ENCODE peak calls at places on chromosome 17, in five cellular contexts. D is NT2/D1, I is HAP-1, C is H1, M is heart right ventricle. A is an unnamed sample.

GRCh38 chr17:146983-147761 is 9.8 kb downstream of the SCGB1C2 start:
- DNase-seq in D (no peak), I (no peak), C (peak; percentile 34), M (peak; percentile 4), A (no peak)

GRCh38 chr17:48747445-48748363 is 19.2 kb upstream of the HOXB13 start:
- DNase-seq in D (no peak), I (no peak), C (peak; percentile 64), M (no peak), A (no peak)

GRCh38 chr17:39270923-39271322 is 45.2 kb upstream of the STAC2 start:
- DNase-seq in D (no peak), I (peak; percentile 70), C (no peak), M (no peak), A (peak; percentile 13)

GRCh38 chr17:83195330-83196087 is 116.1 kb downstream of the METRNL start:
- DNase-seq in D (no peak), I (no peak), C (no peak), M (no peak), A (no peak)

GRCh38 chr17:19771971-19772630 is 24.0 kb upstream of the ALDH3A1 start:
- DNase-seq in D (no peak), I (no peak), C (no peak), M (no peak), A (no peak)

GRCh38 chr17:78618264-78619066 is 41.3 kb upstream of the DNAH17 start:
- DNase-seq in D (no peak), I (no peak), C (no peak), M (no peak), A (no peak)

GRCh38 chr17:38459556-38459955 is 31.3 kb downstream of the ARHGAP23 start:
- DNase-seq in D (no peak), I (no peak), C (no peak), M (no peak), A (no peak)

GRCh38 chr17:28497931-28498330 is 8.2 kb upstream of the FOXN1 start:
- DNase-seq in D (no peak), I (no peak), C (peak; percentile 61), M (no peak), A (peak; percentile 59)

GRCh38 chr17:4472281-4472680 is 26.4 kb upstream of the SPNS2 start:
- DNase-seq in D (no peak), I (no peak), C (no peak), M (no peak), A (no peak)

GRCh38 chr17:51926448-51926847 is 232.1 kb downstream of the CA10 start:
- DNase-seq in D (no peak), I (no peak), C (no peak), M (no peak), A (no peak)

GRCh38 chr17:40568074-40568836 is 3.0 kb upstream of the CCR7 start:
- DNase-seq in D (no peak), I (no peak), C (no peak), M (no peak), A (no peak)

GRCh38 chr17:77632619-77633018 is 325.9 kb upstream of the TNRC6C start:
- DNase-seq in D (no peak), I (no peak), C (no peak), M (no peak), A (no peak)

GRCh38 chr17:4513113-4514032 is 14.7 kb downstream of the SPNS2 start:
- DNase-seq in D (no peak), I (no peak), C (no peak), M (no peak), A (peak; percentile 29)

GRCh38 chr17:661509-661908 is 53.1 kb downstream of the VPS53 start:
- DNase-seq in D (no peak), I (no peak), C (no peak), M (no peak), A (no peak)

GRCh38 chr17:45950888-45951287 is 48.2 kb upstream of the STH start:
- DNase-seq in D (no peak), I (no peak), C (no peak), M (no peak), A (no peak)

GRCh38 chr17:75240394-75241142 is 20.8 kb downstream of the GGA3 start:
- DNase-seq in D (peak; percentile 44), I (peak; percentile 26), C (peak; percentile 91), M (no peak), A (no peak)

GRCh38 chr17:39668141-39668924 is at the start of gene PNMT:
- DNase-seq in D (no peak), I (peak; percentile 65), C (peak; percentile 87), M (peak; percentile 68), A (peak; percentile 31)

GRCh38 chr17:38326996-38327792 is 16.6 kb downstream of the GPR179 start:
- DNase-seq in D (no peak), I (no peak), C (no peak), M (peak; percentile 31), A (no peak)

GRCh38 chr17:79707931-79708891 is 22.5 kb upstream of the ENPP7 start:
- DNase-seq in D (no peak), I (peak; percentile 46), C (peak; percentile 92), M (peak; percentile 30), A (peak; percentile 6)

GRCh38 chr17:8707232-8707590 is 37.4 kb downstream of the CCDC42 start:
- DNase-seq in D (no peak), I (no peak), C (no peak), M (no peak), A (no peak)

GRCh38 chr17:7929158-7930029 is at the start of gene KCNAB3:
- DNase-seq in D (no peak), I (no peak), C (peak; percentile 83), M (no peak), A (peak; percentile 58)

GRCh38 chr17:42153919-42154491 is 784 bp downstream of the RAB5C start:
- DNase-seq in D (no peak), I (peak; percentile 50), C (no peak), M (no peak), A (peak; percentile 15)

GRCh38 chr17:39271546-39271945 is 45.8 kb upstream of the STAC2 start:
- DNase-seq in D (no peak), I (no peak), C (no peak), M (no peak), A (no peak)

GRCh38 chr17:71033336-71033735 is 864.0 kb downstream of the KCNJ2 start:
- DNase-seq in D (peak; percentile 20), I (no peak), C (no peak), M (no peak), A (no peak)

GRCh38 chr17:7191571-7192270 is 12.6 kb upstream of the ASGR1 start:
- DNase-seq in D (peak; percentile 47), I (no peak), C (peak; percentile 86), M (peak; percentile 63), A (peak; percentile 26)

GRCh38 chr17:2215616-2216364 is 87.8 kb downstream of the SMG6 start:
- DNase-seq in D (no peak), I (no peak), C (peak; percentile 59), M (peak; percentile 81), A (no peak)

GRCh38 chr17:74779948-74780400 is 3.8 kb upstream of the NAT9 start:
- DNase-seq in D (no peak), I (no peak), C (no peak), M (peak; percentile 38), A (no peak)

GRCh38 chr17:77892469-77893143 is 65.9 kb upstream of the TNRC6C start:
- DNase-seq in D (peak; percentile 25), I (peak; percentile 10), C (peak; percentile 92), M (no peak), A (no peak)

GRCh38 chr17:37373530-37374159 is 2.1 kb upstream of the C17orf78 start:
- DNase-seq in D (peak; percentile 62), I (peak; percentile 86), C (peak; percentile 67), M (peak; percentile 53), A (peak; percentile 81)

GRCh38 chr17:30021708-30022317 is 80.4 kb downstream of the EFCAB5 start:
- DNase-seq in D (no peak), I (peak; percentile 51), C (no peak), M (no peak), A (peak; percentile 63)

GRCh38 chr17:40218740-40219072 is 398 bp upstream of the WIPF2 start:
- DNase-seq in D (peak; percentile 25), I (peak; percentile 28), C (peak; percentile 82), M (peak; percentile 62), A (peak; percentile 44)

GRCh38 chr17:39080416-39081179 is 70.8 kb downstream of the PLXDC1 start:
- DNase-seq in D (no peak), I (no peak), C (no peak), M (no peak), A (no peak)

GRCh38 chr17:40791116-40791515 is 8.6 kb downstream of the KRT28 start:
- DNase-seq in D (no peak), I (no peak), C (no peak), M (no peak), A (no peak)

GRCh38 chr17:33369876-33370275 is 76.8 kb upstream of the ASIC2 start:
- DNase-seq in D (no peak), I (no peak), C (no peak), M (no peak), A (no peak)

GRCh38 chr17:65293584-65294183 is 156.5 kb downstream of the RGS9 start:
- DNase-seq in D (no peak), I (no peak), C (no peak), M (no peak), A (no peak)

GRCh38 chr17:79600613-79601221 is 10.1 kb downstream of the RBFOX3 start:
- DNase-seq in D (no peak), I (no peak), C (no peak), M (no peak), A (no peak)

GRCh38 chr17:56917559-56918296 is 3.9 kb upstream of the TRIM25 start:
- DNase-seq in D (no peak), I (no peak), C (no peak), M (no peak), A (no peak)
- H3K4me3 ChIP-seq in D (no peak overlapping the region), I (no peak overlapping the region), C (no peak overlapping the region), M (no peak overlapping the region), A (no peak overlapping the region)

GRCh38 chr17:81590121-81590520 is 38.0 kb upstream of the FAAP100 start:
- DNase-seq in D (no peak), I (no peak), C (no peak), M (no peak), A (no peak)
- H3K27me3 ChIP-seq in D (no peaks in the 10 kb centered on the region), I (no peaks in the 10 kb centered on the region), C (no peaks in the 10 kb centered on the region), M (no peaks in the 10 kb centered on the region), A (no peaks in the 10 kb centered on the region)

DNA sequence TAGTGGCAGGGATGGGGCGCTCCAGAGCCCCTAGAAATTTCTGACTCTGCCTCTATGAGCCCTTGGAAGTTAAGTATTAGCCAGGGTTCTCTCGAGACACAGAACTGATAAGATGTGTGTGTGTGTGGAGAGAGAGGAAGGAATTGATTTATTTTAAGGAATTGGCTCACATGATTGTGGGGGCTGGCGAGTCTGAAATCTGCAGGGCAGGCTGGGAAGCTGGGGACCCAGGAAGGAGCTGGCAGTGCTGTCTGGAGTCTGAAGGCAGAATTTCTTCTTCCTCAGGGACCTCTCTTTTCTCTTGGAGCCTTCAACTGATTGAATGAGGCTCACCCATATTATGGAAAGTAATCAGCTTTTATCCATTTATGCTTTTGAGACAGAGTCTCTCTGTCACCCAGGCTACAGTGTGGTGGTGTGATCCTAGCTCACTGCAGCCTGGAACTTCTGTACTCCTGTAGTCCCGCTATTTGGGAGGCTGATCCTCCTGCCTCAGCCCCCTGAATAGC is 16.7 kb downstream of the LRRC75A start:
- DNase-seq in D (no peak), I (no peak), C (no peak), M (no peak), A (no peak)
- H3K4me3 ChIP-seq in D (no peak overlapping the region), I (no peak overlapping the region), C (no peak overlapping the region), M (no peak overlapping the region), A (no peak overlapping the region)

GRCh38 chr17:35738519-35739133 is 7.2 kb downstream of the RASL10B start:
- DNase-seq in D (no peak), I (no peak), C (no peak), M (no peak), A (no peak)
- H3K27me3 ChIP-seq in D (no peaks in the 10 kb centered on the region), I (no peaks in the 10 kb centered on the region), C (peaks cover 39% of the 10 kb centered on the region), M (peaks cover 34% of the 10 kb centered on the region), A (peaks cover 25% of the 10 kb centered on the region)

A was measured in bronchial epithelial cell.